ENCODE peak calls at places on chromosomes 12 and 14, in four cellular contexts. N is LoVo, J is NCI-H345, Q is Kasumi-1. L is an unnamed sample.

GRCh38 chr14:25132734-25133422 is 82.9 kb upstream of the STXBP6 start:
- DNase-seq in N (peak), J (peak), Q (peak), L (no peak)

GRCh38 chr14:77912754-77913556 is 113.0 kb downstream of the ADCK1 start:
- DNase-seq in N (no peak), Q (no peak), J (no peak), L (no peak)

GRCh38 chr12:69388371-69388770 is 28.8 kb downstream of the YEATS4 start:
- DNase-seq in J (no peak), Q (peak), N (peak), L (no peak)

GRCh38 chr12:93612719-93613228 is 40.3 kb downstream of the SOCS2 start:
- DNase-seq in N (no peak), Q (no peak), J (no peak), L (no peak)

GRCh38 chr12:3820122-3820521 is 53.1 kb downstream of the PARP11 start:
- DNase-seq in Q (no peak), J (no peak), N (no peak), L (no peak)

GRCh38 chr12:64273527-64274403 is 51.7 kb upstream of the KICS2 start:
- DNase-seq in Q (peak), J (no peak), N (no peak), L (no peak)

GRCh38 chr14:104433401-104434213 is 146.0 kb upstream of the C14orf180 start:
- DNase-seq in Q (no peak), N (no peak), J (no peak), L (no peak)

GRCh38 chr12:24778486-24779304 is 170.2 kb downstream of the BCAT1 start:
- DNase-seq in J (no peak), N (peak), Q (peak), L (no peak)

GRCh38 chr14:98932436-98933325 is 339.3 kb downstream of the BCL11B start:
- DNase-seq in N (no peak), Q (no peak), J (no peak), L (no peak)

GRCh38 chr14:81459421-81459820 is 59.3 kb upstream of the STON2 start:
- DNase-seq in N (no peak), J (no peak), Q (no peak), L (no peak)

GRCh38 chr14:21240417-21240816 is 28.8 kb downstream of the HNRNPC start:
- DNase-seq in Q (no peak), J (no peak), N (no peak), L (no peak)

GRCh38 chr12:49945394-49946080 is 5.0 kb upstream of the AQP2 start:
- DNase-seq in J (no peak), Q (peak), N (peak), L (peak)

GRCh38 chr12:111355181-111355925 is 13.5 kb downstream of the PHETA1 start:
- DNase-seq in J (no peak), N (no peak), Q (no peak), L (no peak)

GRCh38 chr12:27523305-27523641 is 733 bp upstream of the PPFIBP1 start:
- DNase-seq in J (peak), Q (no peak), N (no peak), L (no peak)

GRCh38 chr14:92519246-92520101 is 5.9 kb downstream of the RIN3 start:
- DNase-seq in J (no peak), Q (no peak), N (no peak), L (no peak)

GRCh38 chr12:117036547-117036946 is 62.7 kb downstream of the TESC start:
- DNase-seq in Q (no peak), N (no peak), J (peak), L (no peak)

GRCh38 chr14:34722723-34723545 is 8.5 kb upstream of the CFL2 start:
- DNase-seq in Q (peak), J (peak), N (peak), L (no peak)

GRCh38 chr12:92509156-92509758 is 193.5 kb upstream of the PLEKHG7 start:
- DNase-seq in J (no peak), Q (no peak), N (peak), L (no peak)

L was measured in GF-D8.